ENCODE peak calls at places on chromosomes 5 and 9, in ten cellular contexts. V is endodermal cell, N is spleen, W is GM23248, Y is adrenal gland, F is fibroblast of lung, P is left ventricle myocardium inferior, G is prostate gland, J is A549, U is IMR-90. I is an unnamed sample.

GRCh38 chr5:143762636-143763035 is 49.3 kb upstream of the HMHB1 start:
- DNase-seq in W (no peak), G (no peak), Y (no peak), F (no peak), V (no peak), N (no peak), J (no peak), P (no peak), U (no peak), I (no peak)

GRCh38 chr5:57341380-57341979 is 141.1 kb downstream of the ACTBL2 start:
- DNase-seq in N (no peak), G (no peak), Y (no peak), F (peak; percentile 15), U (no peak), W (no peak), V (no peak), J (no peak), P (no peak), I (no peak)

GRCh38 chr9:115292584-115293271 is 174.8 kb upstream of the TNC start:
- DNase-seq in J (no peak), V (no peak), G (no peak), P (no peak), F (peak; percentile 83), N (no peak), Y (peak; percentile 2), U (peak; percentile 52), W (peak; percentile 33), I (no peak)

GRCh38 chr9:35000535-35001284 is 11.2 kb downstream of the DNAJB5 start:
- DNase-seq in U (peak; percentile 70), W (peak; percentile 94), F (peak; percentile 55), P (no peak), V (peak; percentile 30), N (no peak), G (no peak), J (no peak), Y (no peak), I (no peak)

GRCh38 chr9:97468658-97469448 is 32.6 kb upstream of the TMOD1 start:
- DNase-seq in N (no peak), J (peak; percentile 70), U (peak; percentile 65), P (peak; percentile 64), V (peak; percentile 91), Y (peak; percentile 89), F (peak; percentile 46), G (peak; percentile 75), W (peak; percentile 71), I (no peak)

GRCh38 chr9:119451426-119451825 is 82.2 kb upstream of the BRINP1 start:
- DNase-seq in U (no peak), J (no peak), F (no peak), G (no peak), N (no peak), W (no peak), V (no peak), P (no peak), Y (no peak), I (no peak)

GRCh38 chr5:177116631-177117373 is 16.8 kb upstream of the NSD1 start:
- DNase-seq in U (peak; percentile 53), N (peak; percentile 94), G (peak; percentile 78), V (peak; percentile 94), P (peak; percentile 90), W (peak; percentile 88), J (no peak), Y (peak; percentile 87), F (peak; percentile 85), I (peak; percentile 65)

GRCh38 chr5:143977891-143978448 is 166.0 kb downstream of the HMHB1 start:
- DNase-seq in G (no peak), W (peak; percentile 44), Y (no peak), J (no peak), U (no peak), P (no peak), F (peak; percentile 54), V (no peak), N (no peak), I (no peak)

DNA sequence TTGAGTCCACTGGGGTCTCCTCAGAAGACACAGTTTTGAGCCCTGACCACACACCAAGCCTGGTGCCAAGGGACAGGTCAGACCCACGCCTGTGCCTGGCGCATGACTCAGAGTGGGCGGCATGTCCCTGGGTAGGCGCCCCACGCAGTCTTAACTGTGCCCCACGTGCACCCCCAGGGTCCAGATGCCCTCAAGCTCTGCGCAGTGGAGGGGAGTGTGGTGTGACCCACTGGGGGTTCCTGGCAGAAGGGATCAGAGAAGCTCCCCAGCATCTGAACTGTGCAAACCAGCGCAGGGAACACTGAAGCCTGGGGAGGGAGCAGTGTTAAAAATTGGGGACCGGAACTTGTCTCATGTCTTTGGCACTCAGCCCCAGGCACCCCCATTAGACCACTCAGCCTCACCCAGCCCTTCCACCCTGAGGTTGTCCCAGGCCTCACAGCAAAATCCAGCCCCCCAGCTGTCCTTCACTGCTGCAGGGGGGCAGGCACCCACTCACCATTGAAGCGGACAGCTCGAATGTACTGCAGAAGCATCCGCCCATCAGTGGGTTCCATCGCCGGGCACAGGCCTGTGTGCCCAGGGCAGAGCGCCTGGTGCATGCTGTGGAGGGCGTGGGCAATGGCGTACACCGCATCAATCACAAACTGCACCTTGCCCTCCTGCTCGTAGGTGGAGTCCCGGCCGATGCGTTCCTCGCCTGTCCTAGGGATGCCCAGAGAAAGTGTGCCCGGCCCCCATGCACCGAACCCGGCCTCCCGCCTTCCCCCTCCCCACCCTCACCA is 6.5 kb downstream of the GRM6 start:
- DNase-seq in W (no peak), Y (no peak), G (no peak), F (no peak), U (no peak), V (no peak), P (no peak), N (peak; percentile 51), J (no peak), I (no peak)
- H3K9me3 ChIP-seq in W (no peaks in the 10 kb centered on the region), Y (no peaks in the 10 kb centered on the region), G (no peaks in the 10 kb centered on the region), F (no peaks in the 10 kb centered on the region), U (peaks cover 72% of the 10 kb centered on the region), V (peaks cover 15% of the 10 kb centered on the region), P (peaks cover 67% of the 10 kb centered on the region), N (peaks cover 81% of the 10 kb centered on the region), J (peaks cover 24% of the 10 kb centered on the region), I (no peaks in the 10 kb centered on the region)

GRCh38 chr5:154753792-154754191 is 1.4 kb upstream of the LARP1 start:
- DNase-seq in Y (peak; percentile 87), U (peak; percentile 97), G (peak; percentile 71), N (no peak), W (peak; percentile 98), F (peak; percentile 95), V (peak; percentile 51), P (peak; percentile 61), J (no peak), I (no peak)
- H3K4me3 ChIP-seq in Y (no peak overlapping the region), U (no peak overlapping the region), G (no peak overlapping the region), N (no peak overlapping the region), W (peak overlapping the region; percentile 75), F (peak overlapping the region; percentile 46), V (peak overlapping the region; percentile 71), P (peak overlapping the region; percentile 92), J (peak overlapping the region; percentile 69), I (no peak overlapping the region)

GRCh38 chr5:172410160-172410559 is 44.2 kb downstream of the SH3PXD2B start:
- DNase-seq in J (no peak), Y (no peak), U (peak; percentile 87), P (no peak), N (no peak), F (peak; percentile 86), W (peak; percentile 73), G (no peak), V (no peak), I (no peak)
- H3K27ac ChIP-seq in J (no peak overlapping the region), Y (peak overlapping the region; percentile 91), U (no peak overlapping the region), P (no peak overlapping the region), N (peak overlapping the region; percentile 18), F (no peak overlapping the region), W (peak overlapping the region; percentile 94), G (peak overlapping the region; percentile 62), V (no peak overlapping the region), I (no peak overlapping the region)

GRCh38 chr9:131838581-131839280 is 98.9 kb upstream of the RAPGEF1 start:
- DNase-seq in F (no peak), W (no peak), P (no peak), N (no peak), J (no peak), G (no peak), V (peak; percentile 74), U (no peak), Y (no peak), I (no peak)
- H3K9me3 ChIP-seq in F (no peaks in the 10 kb centered on the region), W (no peaks in the 10 kb centered on the region), P (peaks cover 9% of the 10 kb centered on the region), N (peaks cover 12% of the 10 kb centered on the region), J (peaks cover 4% of the 10 kb centered on the region), G (no peaks in the 10 kb centered on the region), V (no peaks in the 10 kb centered on the region), U (peaks cover 7% of the 10 kb centered on the region), Y (no peaks in the 10 kb centered on the region), I (peaks cover 7% of the 10 kb centered on the region)

GRCh38 chr9:92740446-92740961 is 24.1 kb downstream of the BICD2 start:
- DNase-seq in G (no peak), U (no peak), F (no peak), J (no peak), P (no peak), W (no peak), N (peak; percentile 79), Y (peak; percentile 49), V (peak; percentile 32), I (no peak)
- H3K4me3 ChIP-seq in G (no peak overlapping the region), U (no peak overlapping the region), F (no peak overlapping the region), J (no peak overlapping the region), P (peak overlapping the region; percentile 43), W (no peak overlapping the region), N (no peak overlapping the region), Y (no peak overlapping the region), V (no peak overlapping the region), I (no peak overlapping the region)

GRCh38 chr5:9057406-9058000 is 488.4 kb downstream of the SEMA5A start:
- DNase-seq in W (no peak), U (no peak), N (no peak), J (no peak), V (no peak), P (no peak), Y (no peak), F (no peak), G (no peak), I (no peak)

GRCh38 chr5:9059920-9060691 is 485.8 kb downstream of the SEMA5A start:
- DNase-seq in J (no peak), N (no peak), U (peak; percentile 99), V (peak; percentile 56), G (peak; percentile 23), P (peak; percentile 25), Y (peak; percentile 30), W (peak; percentile 99), F (peak; percentile 97), I (no peak)

GRCh38 chr5:9056046-9056445 is 489.8 kb downstream of the SEMA5A start:
- DNase-seq in U (peak; percentile 48), N (no peak), F (peak; percentile 71), V (no peak), Y (no peak), W (no peak), G (no peak), J (no peak), P (no peak), I (no peak)

GRCh38 chr5:9058161-9058560 is 487.7 kb downstream of the SEMA5A start:
- DNase-seq in U (peak; percentile 56), F (no peak), Y (no peak), P (no peak), V (no peak), N (no peak), G (no peak), J (no peak), W (peak; percentile 41), I (no peak)

GRCh38 chr5:9058666-9059065 is 487.2 kb downstream of the SEMA5A start:
- DNase-seq in W (peak; percentile 54), G (no peak), Y (no peak), F (peak; percentile 30), V (no peak), N (no peak), J (no peak), P (no peak), U (peak; percentile 44), I (no peak)
- H3K27ac ChIP-seq in W (peak overlapping the region; percentile 86), G (no peak overlapping the region), Y (no peak overlapping the region), F (peak overlapping the region; percentile 94), V (no peak overlapping the region), N (no peak overlapping the region), J (no peak overlapping the region), P (peak overlapping the region; percentile 71), U (peak overlapping the region; percentile 43), I (no peak overlapping the region)

GRCh38 chr5:179998485-179998884 is 73.1 kb downstream of the RNF130 start:
- DNase-seq in J (no peak), Y (no peak), V (no peak), N (no peak), P (no peak), G (no peak), U (no peak), F (no peak), W (no peak), I (no peak)
- H3K9me3 ChIP-seq in J (peaks cover 27% of the 10 kb centered on the region), Y (no peaks in the 10 kb centered on the region), V (peaks cover 68% of the 10 kb centered on the region), N (peaks cover 13% of the 10 kb centered on the region), P (peaks cover 12% of the 10 kb centered on the region), G (no peaks in the 10 kb centered on the region), U (peaks cover 2% of the 10 kb centered on the region), F (no peaks in the 10 kb centered on the region), W (peaks cover 5% of the 10 kb centered on the region), I (no peaks in the 10 kb centered on the region)